ENCODE peak calls at places on chromosomes 2 and 18, in eight cellular contexts. R is hepatocyte; Z is ovary; S is fibroblast of lung; J is CD8-positive, alpha-beta memory T cell; D is spleen; K is neural progenitor cell; Q is astrocyte. E is an unnamed sample.

GRCh38 chr2:200449149-200449548 is 60.7 kb downstream of the KCTD18 start:
- DNase-seq in R (no peak), Z (no peak), S (no peak), J (no peak), D (no peak), K (no peak), Q (no peak), E (no peak)

GRCh38 chr2:43201497-43201896 is 24.9 kb downstream of the ZFP36L2 start:
- DNase-seq in R (no peak), Z (no peak), S (no peak), J (no peak), D (no peak), K (no peak), Q (no peak), E (peak; percentile 55)

GRCh38 chr2:98492441-98492840 is 47.8 kb downstream of the INPP4A start:
- DNase-seq in R (no peak), Z (no peak), S (no peak), J (no peak), D (peak; percentile 63), K (no peak), Q (no peak), E (no peak)

GRCh38 chr2:198441246-198441645 is 636.9 kb downstream of the PLCL1 start:
- DNase-seq in R (no peak), Z (no peak), S (peak; percentile 69), J (no peak), D (no peak), K (no peak), Q (peak; percentile 48), E (no peak)

GRCh38 chr2:238709324-238709723 is 138.6 kb upstream of the TWIST2 start:
- DNase-seq in R (no peak), Z (no peak), S (no peak), J (no peak), D (no peak), K (peak; percentile 38), Q (no peak), E (no peak)

GRCh38 chr2:129377078-129377469 is 602.4 kb upstream of the RAB6C start:
- DNase-seq in R (no peak), Z (no peak), S (no peak), J (no peak), D (no peak), K (no peak), Q (no peak), E (no peak)

GRCh38 chr18:78528437-78529228 is 451.0 kb upstream of the SALL3 start:
- DNase-seq in R (no peak), Z (no peak), S (no peak), J (no peak), D (no peak), K (peak; percentile 18), Q (no peak), E (no peak)

GRCh38 chr2:86056935-86057334 is 48.8 kb downstream of the POLR1A start:
- DNase-seq in R (no peak), Z (no peak), S (peak; percentile 60), J (no peak), D (no peak), K (no peak), Q (peak; percentile 45), E (no peak)

GRCh38 chr2:180144311-180144813 is 137.3 kb upstream of the CWC22 start:
- DNase-seq in R (no peak), Z (no peak), S (no peak), J (no peak), D (no peak), K (no peak), Q (no peak), E (no peak)

GRCh38 chr2:161146996-161147395 is 13.2 kb upstream of the TANK start:
- DNase-seq in R (no peak), Z (peak; percentile 26), S (no peak), J (no peak), D (no peak), K (no peak), Q (no peak), E (no peak)

GRCh38 chr2:33475381-33476099 is 909 bp upstream of the RASGRP3 start:
- DNase-seq in R (peak; percentile 92), Z (peak; percentile 66), S (peak; percentile 81), J (peak; percentile 64), D (peak; percentile 90), K (peak; percentile 77), Q (peak; percentile 76), E (peak; percentile 79)

GRCh38 chr2:187499941-187500532 is 52.0 kb upstream of the CALCRL start:
- DNase-seq in R (peak; percentile 67), Z (peak; percentile 39), S (peak; percentile 43), J (no peak), D (no peak), K (peak; percentile 69), Q (peak; percentile 19), E (no peak)

GRCh38 chr2:187547353-187547979 is 6.8 kb downstream of the TFPI start:
- DNase-seq in R (peak; percentile 78), Z (no peak), S (peak; percentile 97), J (no peak), D (no peak), K (no peak), Q (peak; percentile 97), E (peak; percentile 69)

GRCh38 chr2:23135481-23136100 is 249.4 kb upstream of the KLHL29 start:
- DNase-seq in R (no peak), Z (no peak), S (no peak), J (no peak), D (no peak), K (peak; percentile 21), Q (no peak), E (no peak)

GRCh38 chr2:61758991-61759390 is 94.9 kb downstream of the FAM161A start:
- DNase-seq in R (peak; percentile 34), Z (no peak), S (peak; percentile 74), J (no peak), D (no peak), K (no peak), Q (peak; percentile 71), E (no peak)

GRCh38 chr2:97932975-97933662 is 62.6 kb downstream of the TMEM131 start:
- DNase-seq in R (no peak), Z (no peak), S (no peak), J (no peak), D (no peak), K (no peak), Q (no peak), E (no peak)

GRCh38 chr2:128492966-128493811 is 174.5 kb upstream of the HS6ST1 start:
- DNase-seq in R (no peak), Z (no peak), S (no peak), J (no peak), D (no peak), K (no peak), Q (no peak), E (peak; percentile 64)

DNA sequence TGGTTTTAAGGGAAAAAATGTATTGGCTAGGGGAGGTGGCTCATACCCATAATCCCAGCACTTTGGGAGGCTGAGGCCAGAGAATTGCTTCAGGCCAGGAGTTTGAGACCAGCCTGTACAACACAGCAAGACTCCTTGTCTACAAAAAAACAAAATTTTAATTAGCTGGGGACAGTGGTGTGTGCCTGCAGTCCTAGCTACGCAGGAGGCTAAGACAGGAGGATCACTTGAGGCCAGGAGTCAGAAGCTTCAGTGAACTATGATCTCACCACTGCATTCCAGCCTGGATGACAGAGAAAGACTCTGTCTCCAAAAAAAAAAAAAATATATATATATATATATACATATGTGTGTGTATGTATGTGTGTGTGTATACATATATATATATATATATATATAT is 18.5 kb downstream of the CCDC88A start:
- DNase-seq in R (no peak), Z (no peak), S (no peak), J (no peak), D (no peak), K (no peak), Q (no peak), E (no peak)
- H3K4me1 ChIP-seq in R (no peaks in the 10 kb centered on the region), Z (no peaks in the 10 kb centered on the region), S (no peaks in the 10 kb centered on the region), J (no peaks in the 10 kb centered on the region), D (no peaks in the 10 kb centered on the region), K (no peaks in the 10 kb centered on the region), Q (no peaks in the 10 kb centered on the region), E (peaks cover 7% of the 10 kb centered on the region)

GRCh38 chr2:105791229-105791628 is 46.5 kb downstream of the NCK2 start:
- DNase-seq in R (no peak), Z (no peak), S (no peak), J (no peak), D (no peak), K (no peak), Q (no peak), E (no peak)

GRCh38 chr2:105788670-105789290 is 44.1 kb downstream of the NCK2 start:
- DNase-seq in R (no peak), Z (no peak), S (peak; percentile 59), J (no peak), D (no peak), K (no peak), Q (peak; percentile 43), E (no peak)

GRCh38 chr2:105790467-105791118 is 45.9 kb downstream of the NCK2 start:
- DNase-seq in R (peak; percentile 45), Z (no peak), S (no peak), J (no peak), D (no peak), K (no peak), Q (no peak), E (no peak)

GRCh38 chr2:105787376-105788318 is 42.9 kb downstream of the NCK2 start:
- DNase-seq in R (no peak), Z (no peak), S (no peak), J (peak; percentile 66), D (no peak), K (no peak), Q (no peak), E (no peak)

GRCh38 chr2:105789745-105790466 is 45.2 kb downstream of the NCK2 start:
- DNase-seq in R (no peak), Z (no peak), S (peak; percentile 77), J (peak; percentile 51), D (no peak), K (no peak), Q (peak; percentile 69), E (peak; percentile 93)
- H3K4me3 ChIP-seq in R (no peak overlapping the region), Z (no peak overlapping the region), S (no peak overlapping the region), J (peak overlapping the region; percentile 54), D (no peak overlapping the region), K (no peak overlapping the region), Q (no peak overlapping the region), E (peak overlapping the region; percentile 56)

GRCh38 chr18:9817286-9817685 is 68.5 kb upstream of the TXNDC2 start:
- DNase-seq in R (no peak), Z (no peak), S (no peak), J (no peak), D (no peak), K (no peak), Q (no peak), E (no peak)

GRCh38 chr18:9814431-9814830 is 71.3 kb upstream of the TXNDC2 start:
- DNase-seq in R (no peak), Z (no peak), S (peak; percentile 94), J (no peak), D (no peak), K (no peak), Q (peak; percentile 94), E (peak; percentile 75)

GRCh38 chr18:9820719-9821118 is 65.1 kb upstream of the TXNDC2 start:
- DNase-seq in R (no peak), Z (no peak), S (no peak), J (no peak), D (no peak), K (no peak), Q (no peak), E (no peak)

GRCh38 chr18:9818423-9818734 is 67.4 kb upstream of the TXNDC2 start:
- DNase-seq in R (no peak), Z (no peak), S (no peak), J (no peak), D (no peak), K (no peak), Q (no peak), E (no peak)

GRCh38 chr18:9817725-9818422 is 67.9 kb upstream of the TXNDC2 start:
- DNase-seq in R (no peak), Z (no peak), S (no peak), J (no peak), D (no peak), K (no peak), Q (no peak), E (no peak)
- H3K27ac ChIP-seq in R (no peak overlapping the region), Z (no peak overlapping the region), S (no peak overlapping the region), J (no peak overlapping the region), D (no peak overlapping the region), K (no peak overlapping the region), Q (no peak overlapping the region), E (no peak overlapping the region)

GRCh38 chr2:64115808-64116598 is 28.2 kb downstream of the PELI1 start:
- DNase-seq in R (no peak), Z (no peak), S (no peak), J (no peak), D (no peak), K (no peak), Q (no peak), E (no peak)
- H3K4me1 ChIP-seq in R (peaks cover 49% of the 10 kb centered on the region), Z (peaks cover 4% of the 10 kb centered on the region), S (peaks cover 7% of the 10 kb centered on the region), J (peaks cover 41% of the 10 kb centered on the region), D (peaks cover 22% of the 10 kb centered on the region), K (no peaks in the 10 kb centered on the region), Q (peaks cover 16% of the 10 kb centered on the region), E (peaks cover 9% of the 10 kb centered on the region)